ENCODE peak calls at places on chromosomes 12 and 14, in six cellular contexts. One of them, this sample, is unnamed.

GRCh38 chr12:11749943-11750690 is 100.6 kb downstream of the ETV6 start:
- DNase-seq in stromal cell of bone marrow: no peak
- DNase-seq in SJSA1: no peak
- DNase-seq in globus pallidus: no peak
- DNase-seq in tibial nerve: no peak
- DNase-seq in GM04503: no peak
- DNase-seq in this sample: no peak

GRCh38 chr12:76143343-76144252 is 59.1 kb upstream of the NAP1L1 start:
- DNase-seq in SJSA1: no peak
- DNase-seq in stromal cell of bone marrow: no peak
- DNase-seq in globus pallidus: no peak
- DNase-seq in tibial nerve: no peak
- DNase-seq in GM04503: no peak
- DNase-seq in this sample: no peak

GRCh38 chr12:39752482-39753147 is 133.0 kb upstream of the ABCD2 start:
- DNase-seq in globus pallidus: no peak
- DNase-seq in GM04503: no peak
- DNase-seq in SJSA1: no peak
- DNase-seq in tibial nerve: no peak
- DNase-seq in stromal cell of bone marrow: no peak
- DNase-seq in this sample: no peak

GRCh38 chr12:57475271-57476161 is 4.2 kb downstream of the ARHGAP9 start:
- DNase-seq in tibial nerve: no peak
- DNase-seq in SJSA1: peak; percentile 97
- DNase-seq in stromal cell of bone marrow: no peak
- DNase-seq in globus pallidus: no peak
- DNase-seq in GM04503: no peak
- DNase-seq in this sample: no peak

GRCh38 chr14:22598896-22599244 is 770 bp downstream of the ABHD4 start:
- DNase-seq in tibial nerve: no peak
- DNase-seq in globus pallidus: peak; percentile 16
- DNase-seq in stromal cell of bone marrow: peak; percentile 52
- DNase-seq in SJSA1: no peak
- DNase-seq in GM04503: no peak
- DNase-seq in this sample: peak; percentile 9

GRCh38 chr14:104794099-104794498 is 1.4 kb downstream of the AKT1 start:
- DNase-seq in stromal cell of bone marrow: no peak
- DNase-seq in globus pallidus: no peak
- DNase-seq in SJSA1: peak; percentile 70
- DNase-seq in tibial nerve: no peak
- DNase-seq in GM04503: no peak
- DNase-seq in this sample: no peak

GRCh38 chr14:92938890-92939671 is 16.1 kb downstream of the CHGA start:
- DNase-seq in SJSA1: no peak
- DNase-seq in tibial nerve: no peak
- DNase-seq in globus pallidus: no peak
- DNase-seq in GM04503: no peak
- DNase-seq in stromal cell of bone marrow: no peak
- DNase-seq in this sample: no peak

GRCh38 chr14:91158091-91158790 is 44.4 kb downstream of the DGLUCY start:
- DNase-seq in globus pallidus: no peak
- DNase-seq in stromal cell of bone marrow: no peak
- DNase-seq in GM04503: no peak
- DNase-seq in tibial nerve: no peak
- DNase-seq in SJSA1: no peak
- DNase-seq in this sample: peak; percentile 71

GRCh38 chr14:49481099-49481498 is 105.1 kb downstream of the RPS29 start:
- DNase-seq in SJSA1: no peak
- DNase-seq in globus pallidus: no peak
- DNase-seq in GM04503: no peak
- DNase-seq in stromal cell of bone marrow: no peak
- DNase-seq in tibial nerve: no peak
- DNase-seq in this sample: no peak

GRCh38 chr14:24377660-24378059 is 9.7 kb downstream of the NFATC4 start:
- DNase-seq in globus pallidus: no peak
- DNase-seq in GM04503: no peak
- DNase-seq in tibial nerve: no peak
- DNase-seq in SJSA1: no peak
- DNase-seq in stromal cell of bone marrow: no peak
- DNase-seq in this sample: peak; percentile 45

GRCh38 chr14:105087308-105087962 is 22.2 kb upstream of the GPR132 start:
- DNase-seq in GM04503: no peak
- DNase-seq in globus pallidus: no peak
- DNase-seq in SJSA1: peak; percentile 76
- DNase-seq in tibial nerve: no peak
- DNase-seq in stromal cell of bone marrow: no peak
- DNase-seq in this sample: peak; percentile 33

GRCh38 chr14:103104654-103105511 is 10.4 kb downstream of the EXOC3L4 start:
- DNase-seq in tibial nerve: peak; percentile 53
- DNase-seq in SJSA1: no peak
- DNase-seq in GM04503: no peak
- DNase-seq in globus pallidus: no peak
- DNase-seq in stromal cell of bone marrow: no peak
- DNase-seq in this sample: peak; percentile 48

GRCh38 chr12:46677749-46678148 is 148.0 kb downstream of the SLC38A4 start:
- DNase-seq in SJSA1: no peak
- DNase-seq in stromal cell of bone marrow: no peak
- DNase-seq in GM04503: no peak
- DNase-seq in tibial nerve: no peak
- DNase-seq in globus pallidus: no peak
- DNase-seq in this sample: no peak

GRCh38 chr12:3727877-3728632 is 24.9 kb downstream of the CRACR2A start:
- DNase-seq in GM04503: no peak
- DNase-seq in stromal cell of bone marrow: peak; percentile 58
- DNase-seq in SJSA1: no peak
- DNase-seq in tibial nerve: no peak
- DNase-seq in globus pallidus: no peak
- DNase-seq in this sample: peak; percentile 20

GRCh38 chr14:38209572-38210159 is 2.0 kb downstream of the SSTR1 start:
- DNase-seq in globus pallidus: no peak
- DNase-seq in stromal cell of bone marrow: no peak
- DNase-seq in SJSA1: no peak
- DNase-seq in GM04503: no peak
- DNase-seq in tibial nerve: no peak
- DNase-seq in this sample: no peak

GRCh38 chr14:102545461-102546265 is 36.1 kb upstream of the ANKRD9 start:
- DNase-seq in tibial nerve: no peak
- DNase-seq in stromal cell of bone marrow: no peak
- DNase-seq in GM04503: no peak
- DNase-seq in globus pallidus: no peak
- DNase-seq in SJSA1: no peak
- DNase-seq in this sample: no peak

GRCh38 chr14:61280092-61280525 is 1.0 kb downstream of the TMEM30B start:
- DNase-seq in SJSA1: no peak
- DNase-seq in globus pallidus: no peak
- DNase-seq in stromal cell of bone marrow: no peak
- DNase-seq in GM04503: no peak
- DNase-seq in tibial nerve: no peak
- DNase-seq in this sample: peak; percentile 67

GRCh38 chr14:99535448-99535847 is 54.2 kb downstream of the CCNK start:
- DNase-seq in stromal cell of bone marrow: no peak
- DNase-seq in tibial nerve: no peak
- DNase-seq in GM04503: no peak
- DNase-seq in globus pallidus: no peak
- DNase-seq in SJSA1: no peak
- DNase-seq in this sample: no peak

GRCh38 chr12:46785413-46785812 is 40.4 kb downstream of the SLC38A4 start:
- DNase-seq in tibial nerve: no peak
- DNase-seq in stromal cell of bone marrow: no peak
- DNase-seq in GM04503: no peak
- DNase-seq in SJSA1: no peak
- DNase-seq in globus pallidus: no peak
- DNase-seq in this sample: no peak

GRCh38 chr14:94026173-94026885 is at the start of gene OTUB2:
- DNase-seq in tibial nerve: peak; percentile 95
- DNase-seq in SJSA1: peak; percentile 96
- DNase-seq in globus pallidus: peak; percentile 99
- DNase-seq in stromal cell of bone marrow: peak; percentile 98
- DNase-seq in GM04503: peak; percentile 95
- DNase-seq in this sample: peak; percentile 99

GRCh38 chr12:96510306-96510764 is 21.0 kb downstream of the CFAP54 start:
- DNase-seq in globus pallidus: no peak
- DNase-seq in tibial nerve: no peak
- DNase-seq in GM04503: no peak
- DNase-seq in SJSA1: no peak
- DNase-seq in stromal cell of bone marrow: no peak
- DNase-seq in this sample: no peak

GRCh38 chr12:24948452-24948815 is 467 bp downstream of the BCAT1 start:
- DNase-seq in tibial nerve: no peak
- DNase-seq in globus pallidus: no peak
- DNase-seq in SJSA1: no peak
- DNase-seq in GM04503: no peak
- DNase-seq in stromal cell of bone marrow: no peak
- DNase-seq in this sample: no peak

GRCh38 chr12:23217158-23217557 is 592.2 kb downstream of the ETNK1 start:
- DNase-seq in GM04503: no peak
- DNase-seq in globus pallidus: no peak
- DNase-seq in SJSA1: no peak
- DNase-seq in tibial nerve: no peak
- DNase-seq in stromal cell of bone marrow: no peak
- DNase-seq in this sample: no peak

GRCh38 chr12:3225796-3226180 is 148.6 kb downstream of the TSPAN9 start:
- DNase-seq in tibial nerve: no peak
- DNase-seq in stromal cell of bone marrow: no peak
- DNase-seq in GM04503: no peak
- DNase-seq in SJSA1: no peak
- DNase-seq in globus pallidus: no peak
- DNase-seq in this sample: no peak

GRCh38 chr14:77208979-77209318 is 27.4 kb downstream of the TMEM63C start:
- DNase-seq in SJSA1: no peak
- DNase-seq in GM04503: no peak
- DNase-seq in stromal cell of bone marrow: no peak
- DNase-seq in tibial nerve: no peak
- DNase-seq in globus pallidus: no peak
- DNase-seq in this sample: no peak

GRCh38 chr12:113891737-113892520 is 74.2 kb downstream of the RBM19 start:
- DNase-seq in SJSA1: peak; percentile 90
- DNase-seq in stromal cell of bone marrow: no peak
- DNase-seq in GM04503: no peak
- DNase-seq in tibial nerve: no peak
- DNase-seq in globus pallidus: no peak
- DNase-seq in this sample: peak; percentile 30

GRCh38 chr12:96457191-96457930 is 32.0 kb upstream of the CFAP54 start:
- DNase-seq in SJSA1: peak; percentile 92
- DNase-seq in globus pallidus: no peak
- DNase-seq in GM04503: no peak
- DNase-seq in tibial nerve: no peak
- DNase-seq in stromal cell of bone marrow: no peak
- DNase-seq in this sample: no peak

GRCh38 chr12:132788375-132789098 is 26.9 kb upstream of the ANKLE2 start:
- DNase-seq in SJSA1: no peak
- DNase-seq in globus pallidus: no peak
- DNase-seq in GM04503: no peak
- DNase-seq in tibial nerve: no peak
- DNase-seq in stromal cell of bone marrow: no peak
- DNase-seq in this sample: no peak

This sample was measured in DMS79.